ENCODE peak calls at places on chromosomes 5 and 9, in eight cellular contexts. One of them, this sample, is unnamed.

GRCh38 chr5:168788786-168789185 is 209.6 kb upstream of the PANK3 start:
- DNase-seq in EL: no peak
- DNase-seq in activated CD4-positive, alpha-beta T cell treated with anti-CD3 and anti-CD28 coated beads, Interleukin-2, amount 50 U/mL, for 4 hours: no peak
- DNase-seq in EH: no peak
- DNase-seq in WTC11: no peak
- DNase-seq in NCI-H1694: no peak
- DNase-seq in progenitor cell of endocrine pancreas: no peak
- DNase-seq in left ventricle myocardium inferior: no peak
- DNase-seq in this sample: no peak

GRCh38 chr5:53431665-53432064 is 48.8 kb upstream of the FST start:
- DNase-seq in EL: peak; percentile 49
- DNase-seq in EH: peak; percentile 65
- DNase-seq in activated CD4-positive, alpha-beta T cell treated with anti-CD3 and anti-CD28 coated beads, Interleukin-2, amount 50 U/mL, for 4 hours: no peak
- DNase-seq in NCI-H1694: no peak
- DNase-seq in WTC11: no peak
- DNase-seq in left ventricle myocardium inferior: no peak
- DNase-seq in progenitor cell of endocrine pancreas: no peak
- DNase-seq in this sample: no peak

GRCh38 chr5:123297198-123297831 is 125.9 kb downstream of the CEP120 start:
- DNase-seq in left ventricle myocardium inferior: no peak
- DNase-seq in progenitor cell of endocrine pancreas: no peak
- DNase-seq in NCI-H1694: no peak
- DNase-seq in EH: no peak
- DNase-seq in activated CD4-positive, alpha-beta T cell treated with anti-CD3 and anti-CD28 coated beads, Interleukin-2, amount 50 U/mL, for 4 hours: no peak
- DNase-seq in WTC11: no peak
- DNase-seq in EL: no peak
- DNase-seq in this sample: no peak

GRCh38 chr9:109966643-109967368 is 186.8 kb downstream of the PALM2AKAP2 start:
- DNase-seq in activated CD4-positive, alpha-beta T cell treated with anti-CD3 and anti-CD28 coated beads, Interleukin-2, amount 50 U/mL, for 4 hours: no peak
- DNase-seq in NCI-H1694: no peak
- DNase-seq in WTC11: no peak
- DNase-seq in progenitor cell of endocrine pancreas: no peak
- DNase-seq in left ventricle myocardium inferior: no peak
- DNase-seq in EL: no peak
- DNase-seq in EH: no peak
- DNase-seq in this sample: no peak

GRCh38 chr5:157708866-157709265 is 22.4 kb upstream of the THG1L start:
- DNase-seq in left ventricle myocardium inferior: no peak
- DNase-seq in WTC11: no peak
- DNase-seq in activated CD4-positive, alpha-beta T cell treated with anti-CD3 and anti-CD28 coated beads, Interleukin-2, amount 50 U/mL, for 4 hours: no peak
- DNase-seq in progenitor cell of endocrine pancreas: no peak
- DNase-seq in NCI-H1694: no peak
- DNase-seq in EL: peak; percentile 55
- DNase-seq in EH: peak; percentile 81
- DNase-seq in this sample: no peak

GRCh38 chr9:88791105-88791805 is 200.0 kb upstream of the S1PR3 start:
- DNase-seq in EH: peak; percentile 92
- DNase-seq in NCI-H1694: no peak
- DNase-seq in progenitor cell of endocrine pancreas: no peak
- DNase-seq in left ventricle myocardium inferior: no peak
- DNase-seq in activated CD4-positive, alpha-beta T cell treated with anti-CD3 and anti-CD28 coated beads, Interleukin-2, amount 50 U/mL, for 4 hours: no peak
- DNase-seq in WTC11: no peak
- DNase-seq in EL: peak; percentile 71
- DNase-seq in this sample: no peak

GRCh38 chr9:88313364-88314220 is 74.7 kb upstream of the SPIN1 start:
- DNase-seq in activated CD4-positive, alpha-beta T cell treated with anti-CD3 and anti-CD28 coated beads, Interleukin-2, amount 50 U/mL, for 4 hours: peak; percentile 52
- DNase-seq in EL: no peak
- DNase-seq in left ventricle myocardium inferior: no peak
- DNase-seq in WTC11: peak; percentile 24
- DNase-seq in progenitor cell of endocrine pancreas: no peak
- DNase-seq in EH: no peak
- DNase-seq in NCI-H1694: no peak
- DNase-seq in this sample: no peak

GRCh38 chr9:79387091-79387490 is 184.7 kb upstream of the TLE4 start:
- DNase-seq in EH: peak; percentile 27
- DNase-seq in WTC11: no peak
- DNase-seq in progenitor cell of endocrine pancreas: no peak
- DNase-seq in EL: peak; percentile 58
- DNase-seq in NCI-H1694: no peak
- DNase-seq in left ventricle myocardium inferior: no peak
- DNase-seq in activated CD4-positive, alpha-beta T cell treated with anti-CD3 and anti-CD28 coated beads, Interleukin-2, amount 50 U/mL, for 4 hours: no peak
- DNase-seq in this sample: no peak

GRCh38 chr5:147690595-147690994 is 91.9 kb downstream of the JAKMIP2 start:
- DNase-seq in EL: no peak
- DNase-seq in WTC11: peak; percentile 19
- DNase-seq in EH: no peak
- DNase-seq in activated CD4-positive, alpha-beta T cell treated with anti-CD3 and anti-CD28 coated beads, Interleukin-2, amount 50 U/mL, for 4 hours: no peak
- DNase-seq in progenitor cell of endocrine pancreas: no peak
- DNase-seq in NCI-H1694: no peak
- DNase-seq in left ventricle myocardium inferior: no peak
- DNase-seq in this sample: peak; percentile 55

GRCh38 chr5:66307647-66308257 is 163.7 kb downstream of the SREK1 start:
- DNase-seq in EH: peak; percentile 68
- DNase-seq in left ventricle myocardium inferior: no peak
- DNase-seq in WTC11: no peak
- DNase-seq in activated CD4-positive, alpha-beta T cell treated with anti-CD3 and anti-CD28 coated beads, Interleukin-2, amount 50 U/mL, for 4 hours: no peak
- DNase-seq in NCI-H1694: peak; percentile 77
- DNase-seq in EL: peak; percentile 61
- DNase-seq in progenitor cell of endocrine pancreas: no peak
- DNase-seq in this sample: no peak

GRCh38 chr5:31033295-31033694 is 160.2 kb upstream of the CDH6 start:
- DNase-seq in left ventricle myocardium inferior: no peak
- DNase-seq in activated CD4-positive, alpha-beta T cell treated with anti-CD3 and anti-CD28 coated beads, Interleukin-2, amount 50 U/mL, for 4 hours: no peak
- DNase-seq in progenitor cell of endocrine pancreas: no peak
- DNase-seq in EH: peak; percentile 61
- DNase-seq in EL: no peak
- DNase-seq in NCI-H1694: no peak
- DNase-seq in WTC11: no peak
- DNase-seq in this sample: no peak

GRCh38 chr5:141753971-141754713 is 72.1 kb upstream of the ARAP3 start:
- DNase-seq in EH: peak; percentile 57
- DNase-seq in left ventricle myocardium inferior: no peak
- DNase-seq in progenitor cell of endocrine pancreas: peak; percentile 44
- DNase-seq in activated CD4-positive, alpha-beta T cell treated with anti-CD3 and anti-CD28 coated beads, Interleukin-2, amount 50 U/mL, for 4 hours: no peak
- DNase-seq in EL: peak; percentile 37
- DNase-seq in WTC11: peak; percentile 77
- DNase-seq in NCI-H1694: no peak
- DNase-seq in this sample: peak; percentile 63

GRCh38 chr5:61906820-61907219 is 399.2 kb upstream of the KIF2A start:
- DNase-seq in NCI-H1694: no peak
- DNase-seq in left ventricle myocardium inferior: no peak
- DNase-seq in activated CD4-positive, alpha-beta T cell treated with anti-CD3 and anti-CD28 coated beads, Interleukin-2, amount 50 U/mL, for 4 hours: no peak
- DNase-seq in progenitor cell of endocrine pancreas: no peak
- DNase-seq in WTC11: no peak
- DNase-seq in EH: no peak
- DNase-seq in EL: no peak
- DNase-seq in this sample: no peak

GRCh38 chr9:33161011-33161588 is 6.0 kb downstream of the B4GALT1 start:
- DNase-seq in left ventricle myocardium inferior: peak; percentile 53
- DNase-seq in WTC11: no peak
- DNase-seq in progenitor cell of endocrine pancreas: no peak
- DNase-seq in activated CD4-positive, alpha-beta T cell treated with anti-CD3 and anti-CD28 coated beads, Interleukin-2, amount 50 U/mL, for 4 hours: peak; percentile 35
- DNase-seq in NCI-H1694: no peak
- DNase-seq in EH: peak; percentile 99
- DNase-seq in EL: peak; percentile 99
- DNase-seq in this sample: peak; percentile 79

GRCh38 chr9:131845286-131846011 is 105.6 kb upstream of the RAPGEF1 start:
- DNase-seq in progenitor cell of endocrine pancreas: no peak
- DNase-seq in left ventricle myocardium inferior: no peak
- DNase-seq in NCI-H1694: no peak
- DNase-seq in WTC11: no peak
- DNase-seq in EL: no peak
- DNase-seq in activated CD4-positive, alpha-beta T cell treated with anti-CD3 and anti-CD28 coated beads, Interleukin-2, amount 50 U/mL, for 4 hours: no peak
- DNase-seq in EH: no peak
- DNase-seq in this sample: no peak

GRCh38 chr5:88815048-88815789 is 67.8 kb downstream of the MEF2C start:
- DNase-seq in EL: no peak
- DNase-seq in NCI-H1694: no peak
- DNase-seq in progenitor cell of endocrine pancreas: no peak
- DNase-seq in WTC11: no peak
- DNase-seq in activated CD4-positive, alpha-beta T cell treated with anti-CD3 and anti-CD28 coated beads, Interleukin-2, amount 50 U/mL, for 4 hours: no peak
- DNase-seq in EH: no peak
- DNase-seq in left ventricle myocardium inferior: no peak
- DNase-seq in this sample: no peak

GRCh38 chr9:120377268-120378150 is 202.5 kb downstream of the CDK5RAP2 start:
- DNase-seq in left ventricle myocardium inferior: no peak
- DNase-seq in EH: peak; percentile 20
- DNase-seq in NCI-H1694: no peak
- DNase-seq in EL: peak; percentile 45
- DNase-seq in progenitor cell of endocrine pancreas: no peak
- DNase-seq in activated CD4-positive, alpha-beta T cell treated with anti-CD3 and anti-CD28 coated beads, Interleukin-2, amount 50 U/mL, for 4 hours: no peak
- DNase-seq in WTC11: no peak
- DNase-seq in this sample: no peak

GRCh38 chr5:149895416-149896345 is 48.9 kb downstream of the PDE6A start:
- DNase-seq in WTC11: no peak
- DNase-seq in EH: peak; percentile 28
- DNase-seq in progenitor cell of endocrine pancreas: no peak
- DNase-seq in NCI-H1694: no peak
- DNase-seq in EL: peak; percentile 22
- DNase-seq in left ventricle myocardium inferior: no peak
- DNase-seq in activated CD4-positive, alpha-beta T cell treated with anti-CD3 and anti-CD28 coated beads, Interleukin-2, amount 50 U/mL, for 4 hours: no peak
- DNase-seq in this sample: no peak

GRCh38 chr9:115207003-115207837 is 89.3 kb upstream of the TNC start:
- DNase-seq in WTC11: no peak
- DNase-seq in EL: peak; percentile 70
- DNase-seq in activated CD4-positive, alpha-beta T cell treated with anti-CD3 and anti-CD28 coated beads, Interleukin-2, amount 50 U/mL, for 4 hours: no peak
- DNase-seq in EH: peak; percentile 91
- DNase-seq in NCI-H1694: no peak
- DNase-seq in left ventricle myocardium inferior: no peak
- DNase-seq in progenitor cell of endocrine pancreas: no peak
- DNase-seq in this sample: no peak

GRCh38 chr9:127903557-127904475 is 4.4 kb upstream of the ST6GALNAC6 start:
- DNase-seq in progenitor cell of endocrine pancreas: no peak
- DNase-seq in EH: peak; percentile 51
- DNase-seq in EL: no peak
- DNase-seq in activated CD4-positive, alpha-beta T cell treated with anti-CD3 and anti-CD28 coated beads, Interleukin-2, amount 50 U/mL, for 4 hours: peak; percentile 43
- DNase-seq in left ventricle myocardium inferior: peak; percentile 81
- DNase-seq in WTC11: peak; percentile 83
- DNase-seq in NCI-H1694: no peak
- DNase-seq in this sample: no peak

GRCh38 chr9:111857555-111858211 is 38.9 kb upstream of the UGCG start:
- DNase-seq in activated CD4-positive, alpha-beta T cell treated with anti-CD3 and anti-CD28 coated beads, Interleukin-2, amount 50 U/mL, for 4 hours: no peak
- DNase-seq in NCI-H1694: no peak
- DNase-seq in progenitor cell of endocrine pancreas: no peak
- DNase-seq in EL: peak; percentile 23
- DNase-seq in EH: peak; percentile 43
- DNase-seq in WTC11: no peak
- DNase-seq in left ventricle myocardium inferior: no peak
- DNase-seq in this sample: peak; percentile 65

GRCh38 chr5:176851871-176852270 is 41.5 kb downstream of the UNC5A start:
- DNase-seq in EL: no peak
- DNase-seq in NCI-H1694: peak; percentile 17
- DNase-seq in EH: no peak
- DNase-seq in WTC11: no peak
- DNase-seq in progenitor cell of endocrine pancreas: no peak
- DNase-seq in activated CD4-positive, alpha-beta T cell treated with anti-CD3 and anti-CD28 coated beads, Interleukin-2, amount 50 U/mL, for 4 hours: no peak
- DNase-seq in left ventricle myocardium inferior: no peak
- DNase-seq in this sample: no peak

GRCh38 chr9:137253717-137254623 is 1.2 kb upstream of the NELFB start:
- DNase-seq in EL: no peak
- DNase-seq in activated CD4-positive, alpha-beta T cell treated with anti-CD3 and anti-CD28 coated beads, Interleukin-2, amount 50 U/mL, for 4 hours: no peak
- DNase-seq in left ventricle myocardium inferior: no peak
- DNase-seq in EH: peak; percentile 21
- DNase-seq in WTC11: no peak
- DNase-seq in progenitor cell of endocrine pancreas: no peak
- DNase-seq in NCI-H1694: no peak
- DNase-seq in this sample: no peak

GRCh38 chr5:94429566-94429965 is 188.8 kb downstream of the KIAA0825 start:
- DNase-seq in NCI-H1694: no peak
- DNase-seq in activated CD4-positive, alpha-beta T cell treated with anti-CD3 and anti-CD28 coated beads, Interleukin-2, amount 50 U/mL, for 4 hours: no peak
- DNase-seq in WTC11: no peak
- DNase-seq in left ventricle myocardium inferior: no peak
- DNase-seq in EL: no peak
- DNase-seq in progenitor cell of endocrine pancreas: no peak
- DNase-seq in EH: no peak
- DNase-seq in this sample: no peak

This sample was measured in Calu3.